ENCODE peak calls at places on chromosomes 12 and 14, in four cellular contexts. A is neural progenitor cell, G is PC-3, Q is mammary epithelial cell. Z is an unnamed sample.

GRCh38 chr12:11689591-11690158 is 40.2 kb downstream of the ETV6 start:
- DNase-seq in A (no peak), Q (no peak), G (no peak), Z (no peak)

GRCh38 chr12:68310370-68310769 is 21.8 kb downstream of the MDM1 start:
- DNase-seq in Q (peak), G (peak), A (no peak), Z (no peak)

GRCh38 chr12:47556631-47557030 is 149.2 kb downstream of the RPAP3 start:
- DNase-seq in Q (peak), A (peak), G (no peak), Z (no peak)

GRCh38 chr12:2343672-2344071 is 290.9 kb downstream of the CACNA1C start:
- DNase-seq in A (no peak), Q (no peak), G (no peak), Z (no peak)

GRCh38 chr12:76143343-76144252 is 59.1 kb upstream of the NAP1L1 start:
- DNase-seq in A (no peak), Q (no peak), G (no peak), Z (no peak)

GRCh38 chr12:59388176-59388575 is 207.7 kb upstream of the SLC16A7 start:
- DNase-seq in A (no peak), G (peak), Q (no peak), Z (no peak)

GRCh38 chr14:74571441-74571841 is 40.6 kb downstream of the LTBP2 start:
- DNase-seq in A (no peak), Q (no peak), G (peak), Z (no peak)

GRCh38 chr14:101665478-101666078 is 95.9 kb upstream of the PPP2R5C start:
- DNase-seq in Q (peak), A (peak), G (peak), Z (peak)

GRCh38 chr14:73176673-73177072 is 40.4 kb downstream of the PSEN1 start:
- DNase-seq in Q (no peak), A (no peak), G (no peak), Z (no peak)

GRCh38 chr14:100103261-100104005 is 38.2 kb downstream of the EVL start:
- DNase-seq in Q (no peak), A (no peak), G (no peak), Z (no peak)

GRCh38 chr14:50658203-50658602 is 9.9 kb downstream of the SAV1 start:
- DNase-seq in A (peak), G (peak), Q (no peak), Z (no peak)

GRCh38 chr12:119659289-119659897 is 8.5 kb upstream of the PRKAB1 start:
- DNase-seq in Q (peak), A (peak), G (peak), Z (no peak)

GRCh38 chr12:111430418-111431353 is 25.0 kb downstream of the SH2B3 start:
- DNase-seq in G (no peak), A (no peak), Q (no peak), Z (no peak)

GRCh38 chr12:66152732-66153131 is 17.1 kb downstream of the TMBIM4 start:
- DNase-seq in Q (no peak), G (peak), A (no peak), Z (no peak)

GRCh38 chr14:44029933-44030332 is 477.1 kb downstream of the FSCB start:
- DNase-seq in Q (peak), G (no peak), A (no peak), Z (no peak)

GRCh38 chr14:76941544-76942287 is 86.8 kb downstream of the IRF2BPL start:
- DNase-seq in Q (no peak), G (no peak), A (no peak), Z (no peak)

GRCh38 chr12:42588981-42589464 is 523 bp downstream of the PRICKLE1 start:
- DNase-seq in A (peak), Q (peak), G (peak), Z (no peak)
- TF ChIP-seq EZH2 in A (no peak), Q (no peak), G (no peak), Z (no peak)

GRCh38 chr14:91731018-91731417 is 868 bp downstream of the CATSPERB start:
- DNase-seq in A (no peak), G (peak), Q (no peak), Z (no peak)
- TF ChIP-seq CTCF in A (no peak), G (no peak), Q (no peak), Z (no peak)

GRCh38 chr12:48883305-48884171 is 17.9 kb upstream of the RND1 start:
- DNase-seq in G (no peak), Q (no peak), A (peak), Z (no peak)
- H3K9ac ChIP-seq in G (peak), Q (no peak), A (no peak), Z (no peak)

GRCh38 chr14:40464531-40464930 is 1032.3 kb upstream of the FBXO33 start:
- DNase-seq in A (no peak), G (no peak), Q (no peak), Z (no peak)
- TF ChIP-seq EZH2 in A (no peak), G (no peak), Q (no peak), Z (no peak)

GRCh38 chr14:33475623-33476022 is 475.3 kb downstream of the EGLN3 start:
- DNase-seq in A (peak), G (peak), Q (peak), Z (no peak)
- TF ChIP-seq CTCF in A (peak), G (peak), Q (peak), Z (peak)

DNA sequence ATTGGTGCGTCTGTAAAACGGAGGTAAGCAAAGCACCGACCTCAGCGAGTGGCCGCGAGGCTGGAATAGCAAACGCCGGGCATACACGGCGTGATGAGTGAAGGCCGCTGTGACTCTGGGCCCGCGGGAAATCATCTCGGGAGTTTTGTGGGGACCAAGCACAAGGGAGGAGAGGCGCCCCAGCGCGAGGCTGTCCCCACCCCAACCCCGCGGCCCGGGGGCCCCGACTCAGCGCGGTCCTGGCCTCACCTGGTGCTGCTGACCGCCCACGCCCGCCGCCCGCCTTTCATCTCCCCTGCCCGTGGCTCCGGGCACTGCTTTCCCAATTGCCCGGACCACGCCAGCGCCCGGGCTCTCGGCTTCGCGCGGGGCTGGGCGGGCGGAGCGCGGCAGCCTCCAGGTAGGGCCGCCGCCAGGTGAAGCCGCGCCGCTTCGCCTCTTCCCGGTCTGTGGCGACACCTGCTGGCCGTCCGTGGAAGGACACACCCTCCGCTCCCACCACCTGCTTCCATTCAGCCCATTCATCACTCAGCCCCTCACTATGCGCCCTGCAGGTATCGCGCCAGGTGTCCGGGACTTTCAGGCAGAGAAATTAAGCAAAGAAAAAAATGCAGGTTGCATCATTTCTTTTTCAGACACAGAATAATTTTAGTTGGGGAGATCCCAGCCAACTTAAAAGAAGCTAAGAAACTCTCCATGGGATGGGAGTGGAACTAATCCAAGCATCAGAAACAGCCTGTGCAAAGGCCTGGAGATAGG is 360.4 kb downstream of the MED13L start:
- DNase-seq in Q (peak), A (peak), G (peak), Z (peak)
- H3K9ac ChIP-seq in Q (no peak), A (no peak), G (peak), Z (no peak)

GRCh38 chr12:7961395-7962188 is 25.6 kb upstream of the SLC2A3 start:
- DNase-seq in Q (no peak), A (no peak), G (no peak), Z (no peak)
- TF ChIP-seq EZH2 in Q (no peak), A (no peak), G (no peak), Z (no peak)

DNA sequence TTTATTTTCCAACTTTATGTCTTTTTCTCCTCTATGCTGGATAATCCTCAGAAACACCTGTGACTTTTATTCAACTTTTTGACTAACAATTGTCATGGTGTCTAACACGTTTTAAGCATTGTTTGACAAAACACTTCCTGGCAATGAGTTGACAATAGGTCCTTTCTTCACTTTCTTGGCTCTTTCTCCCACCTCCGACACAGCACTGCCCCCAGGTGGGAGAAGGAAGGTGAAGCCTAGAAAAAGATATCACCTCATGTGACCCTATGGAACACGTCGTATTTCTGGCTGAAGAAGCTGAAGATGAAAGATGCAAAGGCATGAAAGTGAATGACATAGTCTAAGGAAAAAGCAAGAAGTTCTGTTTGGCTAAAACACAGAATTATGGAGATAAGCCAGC is 430.0 kb downstream of the ETNK1 start:
- DNase-seq in Q (peak), G (peak), A (peak), Z (no peak)
- TF ChIP-seq CTCF in Q (peak), G (peak), A (peak), Z (peak)

DNA sequence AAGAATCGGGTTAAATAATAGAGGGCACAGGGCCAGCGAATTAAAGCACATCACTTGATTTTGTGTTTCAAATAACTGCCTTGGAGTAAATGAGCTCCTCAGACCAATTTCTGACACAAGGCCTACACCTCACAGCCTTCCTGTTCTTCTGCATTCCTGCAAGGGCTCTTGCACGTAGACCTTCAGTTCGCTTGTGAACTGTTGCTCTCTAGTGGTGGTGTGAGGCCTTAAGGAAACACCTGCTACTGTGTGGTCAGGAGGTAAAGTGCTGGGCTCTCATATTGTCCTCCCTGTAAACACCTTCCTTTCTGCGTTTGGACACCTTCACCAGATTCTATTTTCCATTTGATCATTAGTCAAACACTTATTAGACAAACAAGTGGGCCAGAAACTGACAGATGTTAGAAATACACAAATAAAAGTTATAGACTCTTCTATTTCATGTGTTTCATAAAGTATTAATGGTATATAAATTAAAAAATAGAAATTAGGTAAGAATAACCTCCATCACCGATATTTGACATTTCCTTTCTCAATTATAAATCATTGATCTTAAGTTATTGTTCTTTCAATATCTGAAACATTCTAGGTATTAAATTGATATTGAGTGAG is 29.2 kb upstream of the KLRF1 start:
- DNase-seq in A (peak), G (peak), Q (peak), Z (peak)
- H3K9ac ChIP-seq in A (no peak), G (no peak), Q (no peak), Z (no peak)

Z was measured in keratinocyte.